ENCODE peak calls at places on chromosome 19, in five cellular contexts. C, W, Q, Y and K are unnamed samples.

GRCh38 chr19:588758-589692 is 656 bp upstream of the HCN2 start:
- DNase-seq in C (no peak), W (no peak), Q (no peak), Y (no peak), K (no peak)

GRCh38 chr19:45716314-45717130 is 14.2 kb downstream of the FBXO46 start:
- DNase-seq in C (no peak), W (no peak), Q (no peak), Y (no peak), K (peak)

GRCh38 chr19:19552811-19553210 is 14.7 kb downstream of the CILP2 start:
- DNase-seq in C (peak), W (no peak), Q (no peak), Y (no peak), K (peak)

GRCh38 chr19:56595548-56595899 is 422 bp downstream of the ZNF71 start:
- DNase-seq in C (no peak), W (no peak), Q (no peak), Y (no peak), K (peak)

GRCh38 chr19:1461862-1462261 is 11.9 kb downstream of the APC2 start:
- DNase-seq in C (no peak), W (no peak), Q (no peak), Y (no peak), K (no peak)

GRCh38 chr19:10551698-10552301 is 8.1 kb downstream of the ATG4D start:
- DNase-seq in C (peak), W (no peak), Q (no peak), Y (no peak), K (peak)

GRCh38 chr19:12065100-12065538 is 588 bp downstream of the ZNF844 start:
- DNase-seq in C (peak), W (no peak), Q (peak), Y (no peak), K (peak)

GRCh38 chr19:40740747-40741146 is 9.5 kb downstream of the ACTMAP start:
- DNase-seq in C (no peak), W (no peak), Q (peak), Y (peak), K (no peak)

GRCh38 chr19:19381007-19381926 is 24.2 kb upstream of the GATAD2A start:
- DNase-seq in C (peak), W (no peak), Q (no peak), Y (no peak), K (no peak)

GRCh38 chr19:44800461-44800860 is 8.4 kb upstream of the BCAM start:
- DNase-seq in C (peak), W (peak), Q (peak), Y (peak), K (peak)

GRCh38 chr19:370641-371330 is 26.2 kb upstream of the MIER2 start:
- DNase-seq in C (no peak), W (no peak), Q (no peak), Y (no peak), K (no peak)

GRCh38 chr19:44722131-44723121 is 23.5 kb downstream of the CEACAM16 start:
- DNase-seq in C (peak), W (no peak), Q (no peak), Y (no peak), K (no peak)

GRCh38 chr19:1970003-1970805 is 29.2 kb downstream of the CSNK1G2 start:
- DNase-seq in C (no peak), W (no peak), Q (no peak), Y (no peak), K (no peak)

GRCh38 chr19:8575467-8575997 is 1.7 kb downstream of the MYO1F start:
- DNase-seq in C (no peak), W (no peak), Q (no peak), Y (no peak), K (peak)

GRCh38 chr19:3413796-3414327 is 47.5 kb downstream of the NFIC start:
- DNase-seq in C (no peak), W (no peak), Q (no peak), Y (no peak), K (no peak)

GRCh38 chr19:18128044-18128443 is 24.9 kb upstream of the PIK3R2 start:
- DNase-seq in C (no peak), W (no peak), Q (no peak), Y (no peak), K (no peak)

GRCh38 chr19:40059624-40060023 is 3.6 kb upstream of the ZNF780B start:
- DNase-seq in C (no peak), W (no peak), Q (no peak), Y (no peak), K (no peak)

GRCh38 chr19:10389863-10390262 is 9.5 kb upstream of the TYK2 start:
- DNase-seq in C (peak), W (no peak), Q (no peak), Y (no peak), K (peak)

GRCh38 chr19:19447536-19448237 is 42.2 kb downstream of the GATAD2A start:
- DNase-seq in C (no peak), W (no peak), Q (no peak), Y (no peak), K (no peak)

GRCh38 chr19:37007587-37008220 is 70.5 kb upstream of the ZNF420 start:
- DNase-seq in C (no peak), W (no peak), Q (peak), Y (peak), K (peak)

GRCh38 chr19:35712529-35712909 is 5.3 kb upstream of the KMT2B start:
- DNase-seq in C (peak), W (no peak), Q (no peak), Y (no peak), K (no peak)

GRCh38 chr19:15248106-15248505 is 15.9 kb upstream of the EPHX3 start:
- DNase-seq in C (no peak), W (no peak), Q (no peak), Y (no peak), K (no peak)

GRCh38 chr19:18135712-18136584 is 17.0 kb upstream of the PIK3R2 start:
- DNase-seq in C (no peak), W (no peak), Q (no peak), Y (no peak), K (no peak)

DNA sequence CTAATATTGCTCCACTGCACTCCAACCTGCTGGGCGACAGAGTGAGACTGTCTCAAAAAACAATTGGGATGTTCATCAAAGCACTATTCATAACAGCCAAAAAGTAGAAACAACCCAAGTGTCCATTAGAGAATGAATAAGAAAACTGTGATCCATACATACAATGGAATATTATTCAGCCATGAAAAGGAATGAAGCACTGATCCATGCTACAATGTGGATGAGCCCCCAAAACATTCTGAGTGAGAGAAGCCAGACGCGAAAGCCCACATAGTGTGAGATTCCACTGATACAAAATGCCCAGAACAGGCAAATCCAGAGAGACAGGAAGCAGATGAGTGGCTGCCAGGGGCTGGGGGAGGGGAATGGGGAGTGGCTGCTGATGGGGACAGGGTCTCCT is 16.0 kb downstream of the KLF2 start:
- DNase-seq in C (no peak), W (no peak), Q (no peak), Y (no peak), K (no peak)
- H3K4me3 ChIP-seq in C (no peak), W (no peak), Q (no peak), Y (no peak), K (no peak)

DNA sequence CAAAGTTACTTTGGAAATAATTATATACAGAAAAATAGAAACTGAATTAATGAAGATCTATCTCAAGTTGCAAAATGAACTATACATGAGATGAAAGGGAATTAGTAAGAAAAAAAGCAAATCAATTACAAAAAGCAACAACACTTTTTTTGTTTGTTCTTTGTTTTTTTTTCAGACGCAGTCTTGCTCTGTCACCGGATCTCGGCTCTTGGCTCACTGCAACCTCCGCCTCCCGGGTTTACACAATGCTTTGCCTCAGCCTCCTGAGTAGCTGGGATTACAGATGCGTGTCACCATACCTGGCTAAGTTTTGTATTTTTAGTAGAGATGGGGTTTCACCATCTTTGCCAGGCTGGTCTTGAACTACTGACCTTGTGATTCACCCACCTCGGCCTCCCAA is 2.2 kb downstream of the ZNF415 start:
- DNase-seq in C (no peak), W (no peak), Q (no peak), Y (no peak), K (no peak)
- TF ChIP-seq CTCF in C (no peak), W (no peak), Q (no peak), Y (no peak), K (no peak)

GRCh38 chr19:21587117-21587461 is 81.7 kb downstream of the ZNF429 start:
- DNase-seq in C (no peak), W (no peak), Q (peak), Y (no peak), K (no peak)
- H3K4me3 ChIP-seq in C (no peak), W (peak), Q (peak), Y (peak), K (no peak)

DNA sequence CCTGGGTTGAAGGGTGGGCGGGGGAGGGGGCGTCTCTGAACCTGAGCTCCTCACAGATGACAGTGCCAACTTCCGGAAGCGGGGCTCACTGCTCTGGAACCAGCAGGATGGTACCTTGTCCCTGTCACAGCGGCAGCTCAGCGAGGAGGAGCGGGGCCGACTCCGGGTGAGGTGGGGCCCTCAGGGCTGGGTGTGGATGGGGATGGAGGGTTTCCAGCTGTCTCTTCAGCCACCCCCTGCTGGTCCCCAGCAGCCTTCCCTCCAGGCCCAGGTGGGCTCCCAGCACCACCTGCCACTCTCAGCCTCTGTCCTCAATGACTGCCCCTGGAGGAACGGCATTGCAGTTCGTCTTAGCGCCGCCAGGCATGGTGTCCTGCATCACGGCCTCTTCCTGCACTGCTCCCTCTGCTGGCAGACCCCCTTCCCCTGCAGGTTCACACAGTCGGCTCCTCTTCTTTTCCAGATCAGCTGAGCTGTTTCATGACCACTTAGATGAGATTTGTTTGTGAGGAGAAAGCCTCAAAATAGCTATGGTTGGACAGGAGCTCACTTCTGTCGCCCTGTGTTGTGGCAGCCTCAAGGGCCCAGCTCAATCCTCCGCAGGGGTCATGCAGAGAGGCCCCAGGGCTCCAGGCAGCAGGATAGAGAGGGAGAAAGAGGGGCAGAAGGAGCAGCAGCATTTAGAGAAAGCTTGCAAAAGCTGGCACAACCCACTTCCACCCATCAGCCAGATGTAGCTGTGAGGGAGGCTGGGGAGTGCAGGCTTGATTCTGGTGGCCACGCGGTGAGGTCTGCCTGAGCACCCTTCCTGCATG is 2.5 kb upstream of the GARIN5A start:
- DNase-seq in C (peak), W (no peak), Q (no peak), Y (no peak), K (peak)
- TF ChIP-seq CTCF in C (peak), W (no peak), Q (peak), Y (no peak), K (peak)

GRCh38 chr19:6772866-6773322 is 386 bp downstream of the VAV1 start:
- DNase-seq in C (no peak), W (no peak), Q (no peak), Y (no peak), K (no peak)

GRCh38 chr19:6776999-6777398 is 4.5 kb downstream of the VAV1 start:
- DNase-seq in C (no peak), W (no peak), Q (no peak), Y (no peak), K (no peak)

GRCh38 chr19:6772028-6772865 is at the start of gene VAV1:
- DNase-seq in C (peak), W (peak), Q (peak), Y (no peak), K (no peak)

GRCh38 chr19:6774821-6775707 is 2.6 kb downstream of the VAV1 start:
- DNase-seq in C (peak), W (no peak), Q (no peak), Y (no peak), K (peak)

DNA sequence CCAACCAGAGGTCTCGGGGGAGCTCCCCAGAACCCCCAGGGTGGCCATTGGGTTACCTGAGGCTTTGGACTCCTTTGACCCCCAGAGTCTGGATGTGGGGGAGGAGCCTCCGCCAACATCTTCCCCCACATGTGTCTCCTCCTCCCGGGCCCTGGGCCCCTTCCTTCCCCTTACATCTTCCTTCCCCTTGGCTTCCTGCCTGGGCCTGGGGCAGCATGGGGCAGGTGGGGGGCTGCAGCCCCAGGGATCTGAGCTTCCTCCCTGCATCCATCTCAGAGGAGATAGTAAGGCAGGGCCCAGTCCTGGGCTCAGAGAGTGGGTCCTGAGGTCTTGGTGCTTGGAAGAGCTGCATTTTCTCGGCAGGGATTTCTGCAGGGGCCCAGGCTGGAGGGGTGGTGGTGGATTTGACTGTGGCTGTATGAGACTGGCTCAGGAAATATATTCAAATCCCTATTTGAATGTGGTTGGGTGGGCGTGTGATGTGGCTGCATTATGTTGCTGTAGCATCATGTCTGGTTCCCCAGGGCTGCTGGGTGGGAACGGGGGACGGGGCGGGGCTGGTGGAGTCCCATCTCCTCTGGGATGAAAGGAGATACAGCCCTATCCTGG is 919 bp downstream of the VAV1 start:
- DNase-seq in C (peak), W (no peak), Q (peak), Y (no peak), K (no peak)
- H3K4me3 ChIP-seq in C (peak), W (peak), Q (peak), Y (peak), K (no peak)

DNA sequence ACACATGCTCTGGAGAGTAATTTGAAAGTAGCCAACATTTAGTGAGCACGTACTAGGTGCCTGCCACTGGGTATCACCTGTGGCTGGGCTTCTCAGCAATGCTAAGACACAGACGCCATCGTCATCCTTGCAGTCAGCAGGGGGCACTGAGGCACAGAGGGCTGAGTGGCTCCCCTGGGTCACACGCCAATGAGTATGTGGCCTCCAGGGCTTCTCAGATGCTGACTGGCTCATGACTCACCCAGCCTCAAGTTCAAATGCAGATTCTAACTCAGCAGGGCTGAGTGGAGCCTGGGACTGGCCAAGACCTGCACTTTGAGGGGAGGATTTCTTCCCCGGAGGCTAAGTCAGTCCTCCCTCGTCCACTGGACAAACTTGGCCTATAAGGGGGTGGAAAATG is 115.1 kb upstream of the CACNA1A start:
- DNase-seq in C (peak), W (no peak), Q (no peak), Y (no peak), K (peak)
- TF ChIP-seq CTCF in C (peak), W (no peak), Q (no peak), Y (no peak), K (no peak)

GRCh38 chr19:34366670-34367423 is 1.9 kb downstream of the GPI start:
- DNase-seq in C (no peak), W (no peak), Q (no peak), Y (no peak), K (peak)
- H3K4me3 ChIP-seq in C (peak), W (peak), Q (peak), Y (peak), K (peak)